ENCODE peak calls at places on chromosome 11, in seven cellular contexts. K, C, J, Z, F, T and W are unnamed samples.

GRCh38 chr11:65585396-65586246 is 9.8 kb downstream of the EHBP1L1 start:
- DNase-seq in T (no peak), Z (no peak), J (no peak), C (no peak), F (no peak), K (no peak), W (no peak)

GRCh38 chr11:2789791-2790580 is 90.2 kb upstream of the KCNQ1OT1 start:
- DNase-seq in K (peak; percentile 4), T (no peak), Z (no peak), C (peak; percentile 58), F (no peak), J (peak; percentile 36), W (no peak)

GRCh38 chr11:96012086-96012824 is 88.3 kb upstream of the MTMR2 start:
- DNase-seq in J (no peak), T (peak; percentile 43), C (no peak), F (no peak), K (peak; percentile 66), Z (peak; percentile 54), W (peak; percentile 97)

GRCh38 chr11:46903846-46904245 is 14.5 kb downstream of the LRP4 start:
- DNase-seq in F (no peak), C (no peak), K (no peak), J (no peak), Z (no peak), T (no peak), W (no peak)

GRCh38 chr11:123956752-123957151 is 13.1 kb upstream of the OR6T1 start:
- DNase-seq in J (no peak), F (no peak), T (no peak), K (no peak), C (no peak), Z (no peak), W (no peak)

GRCh38 chr11:12831471-12832202 is 157.4 kb downstream of the TEAD1 start:
- DNase-seq in T (no peak), F (no peak), C (no peak), J (no peak), Z (peak; percentile 28), K (no peak), W (no peak)

GRCh38 chr11:112425121-112425520 is 164.5 kb upstream of the PLET1 start:
- DNase-seq in F (no peak), J (no peak), C (no peak), K (no peak), Z (no peak), T (no peak), W (no peak)

GRCh38 chr11:84824624-84825023 is 802.5 kb downstream of the DLG2 start:
- DNase-seq in C (no peak), K (no peak), Z (no peak), F (no peak), J (no peak), T (no peak), W (no peak)

GRCh38 chr11:34214961-34215805 is 109.8 kb downstream of the NAT10 start:
- DNase-seq in K (peak; percentile 92), J (peak; percentile 71), T (no peak), F (peak; percentile 66), Z (peak; percentile 78), C (no peak), W (peak; percentile 68)

GRCh38 chr11:102085864-102086551 is 24.2 kb upstream of the YAP1 start:
- DNase-seq in F (no peak), T (no peak), J (no peak), K (no peak), Z (peak; percentile 39), C (no peak), W (no peak)

GRCh38 chr11:102345923-102346322 is 1.1 kb upstream of the BIRC2 start:
- DNase-seq in C (no peak), J (no peak), F (no peak), K (no peak), Z (peak; percentile 83), T (peak; percentile 10), W (no peak)

GRCh38 chr11:4891996-4892640 is 10.4 kb downstream of the OR51T1 start:
- DNase-seq in T (no peak), F (no peak), J (no peak), K (no peak), Z (peak; percentile 93), C (no peak), W (no peak)

GRCh38 chr11:119942583-119943338 is 195.2 kb downstream of the TRIM29 start:
- DNase-seq in Z (peak; percentile 2), T (no peak), J (no peak), K (no peak), C (no peak), F (no peak), W (no peak)

GRCh38 chr11:41978951-41979350 is 519.5 kb upstream of the LRRC4C start:
- DNase-seq in C (no peak), F (no peak), K (no peak), J (no peak), Z (no peak), T (no peak), W (peak; percentile 60)

GRCh38 chr11:20467458-20468185 is 80.1 kb downstream of the PRMT3 start:
- DNase-seq in J (no peak), C (no peak), T (no peak), F (no peak), K (no peak), Z (peak; percentile 23), W (no peak)

GRCh38 chr11:60992842-60993409 is 21.4 kb downstream of the CD6 start:
- DNase-seq in Z (no peak), T (no peak), C (no peak), J (no peak), F (no peak), K (peak; percentile 18), W (no peak)

GRCh38 chr11:97745515-97746050 is 1275.2 kb upstream of the CNTN5 start:
- DNase-seq in T (no peak), Z (no peak), C (no peak), K (no peak), F (no peak), J (no peak), W (no peak)

GRCh38 chr11:12261551-12261950 is 115.8 kb upstream of the PARVA start:
- DNase-seq in J (no peak), T (no peak), Z (no peak), K (no peak), F (no peak), C (no peak), W (no peak)

GRCh38 chr11:65063532-65063931 is 5.2 kb upstream of the NAALADL1 start:
- DNase-seq in K (no peak), J (no peak), Z (no peak), F (no peak), T (no peak), C (no peak), W (no peak)

GRCh38 chr11:2709429-2709828 is 9.6 kb upstream of the KCNQ1OT1 start:
- DNase-seq in Z (peak; percentile 34), T (no peak), C (no peak), K (no peak), J (no peak), F (no peak), W (no peak)

GRCh38 chr11:72762641-72763304 is 10.6 kb upstream of the ARAP1 start:
- DNase-seq in K (peak; percentile 47), J (no peak), T (no peak), C (no peak), Z (no peak), F (no peak), W (no peak)

GRCh38 chr11:126352934-126353801 is 2.3 kb upstream of the ST3GAL4 start:
- DNase-seq in Z (peak; percentile 75), T (no peak), J (peak; percentile 75), K (peak; percentile 54), F (no peak), C (no peak), W (no peak)

GRCh38 chr11:93192163-93192562 is 5.6 kb downstream of the SLC36A4 start:
- DNase-seq in T (no peak), F (no peak), C (no peak), Z (no peak), K (no peak), J (no peak), W (no peak)

GRCh38 chr11:92536895-92537294 is 312.3 kb downstream of the FAT3 start:
- DNase-seq in F (no peak), Z (no peak), T (no peak), C (no peak), K (no peak), J (no peak), W (no peak)

GRCh38 chr11:14411818-14412217 is 52.8 kb upstream of the RRAS2 start:
- DNase-seq in K (no peak), Z (peak; percentile 89), C (no peak), T (no peak), F (no peak), J (no peak), W (no peak)

GRCh38 chr11:66694732-66695207 is 17.1 kb upstream of the RBM4B start:
- DNase-seq in C (peak; percentile 91), F (peak; percentile 85), K (peak; percentile 92), J (peak; percentile 86), Z (peak; percentile 98), T (peak; percentile 84), W (peak; percentile 95)

GRCh38 chr11:69040051-69040450 is 8.7 kb upstream of the TPCN2 start:
- DNase-seq in J (no peak), T (no peak), F (no peak), C (no peak), Z (no peak), K (no peak), W (no peak)

GRCh38 chr11:131910491-131911387 is 540.3 kb downstream of the NTM start:
- DNase-seq in Z (peak; percentile 43), K (no peak), F (no peak), C (no peak), J (no peak), T (no peak), W (no peak)

GRCh38 chr11:84130646-84131427 is 844.7 kb upstream of the CCDC90B start:
- DNase-seq in J (no peak), Z (no peak), K (no peak), C (no peak), F (no peak), T (no peak), W (no peak)

GRCh38 chr11:130327716-130328115 is 13.0 kb upstream of the ZBTB44 start:
- DNase-seq in K (no peak), J (no peak), C (no peak), Z (no peak), F (no peak), T (no peak), W (no peak)

GRCh38 chr11:117459121-117459978 is 131.7 kb downstream of the CEP164 start:
- DNase-seq in Z (no peak), C (no peak), K (no peak), J (no peak), T (no peak), F (no peak), W (no peak)

GRCh38 chr11:104120493-104121200 is 43.3 kb downstream of the PDGFD start:
- DNase-seq in K (no peak), Z (no peak), T (no peak), C (no peak), J (no peak), F (no peak), W (no peak)

GRCh38 chr11:66641834-66642233 is 3.3 kb downstream of the RBM4 start:
- DNase-seq in J (no peak), Z (no peak), T (no peak), F (no peak), C (no peak), K (no peak), W (no peak)

GRCh38 chr11:46119053-46119351 is 2.3 kb downstream of the PHF21A start:
- DNase-seq in T (no peak), K (no peak), J (no peak), F (no peak), C (no peak), Z (no peak), W (no peak)

GRCh38 chr11:128179512-128179911 is 407.8 kb downstream of the ETS1 start:
- DNase-seq in C (no peak), K (no peak), J (no peak), F (no peak), Z (no peak), T (no peak), W (no peak)

GRCh38 chr11:61267437-61267841 is 26.5 kb downstream of the PGA5 start:
- DNase-seq in J (no peak), F (no peak), K (no peak), C (no peak), T (no peak), Z (no peak), W (peak; percentile 86)